ENCODE peak calls at places on chromosome 18, in six cellular contexts. Z is PC-3, P is uterus, J is HepG2, O is fibroblast of lung, X is mucosa of descending colon. N is an unnamed sample. For H3K4me1, the result is how much of the 10 kb centered on the place peaks cover.

GRCh38 chr18:42047721-42048120 is 92.7 kb downstream of the PIK3C3 start:
- DNase-seq in J (peak), P (no peak), O (peak), X (no peak), Z (peak), N (peak)

GRCh38 chr18:48867978-48868377 is 82.8 kb downstream of the SMAD7 start:
- DNase-seq in Z (no peak), J (no peak), O (no peak), P (no peak), X (no peak), N (peak)

GRCh38 chr18:52007109-52007508 is 332.9 kb upstream of the DCC start:
- DNase-seq in P (no peak), O (no peak), X (no peak), Z (no peak), J (no peak), N (no peak)

GRCh38 chr18:55012041-55012440 is 52.8 kb upstream of the CCDC68 start:
- DNase-seq in P (no peak), J (no peak), Z (no peak), X (no peak), O (no peak), N (no peak)

GRCh38 chr18:78742346-78742745 is 237.3 kb upstream of the SALL3 start:
- DNase-seq in P (no peak), O (no peak), J (no peak), X (no peak), Z (no peak), N (peak)

GRCh38 chr18:55421612-55422381 is 166.2 kb downstream of the TCF4 start:
- DNase-seq in J (no peak), X (no peak), Z (no peak), P (peak), O (peak), N (peak)

GRCh38 chr18:42480521-42480920 is 525.5 kb downstream of the PIK3C3 start:
- DNase-seq in J (no peak), X (no peak), Z (no peak), O (no peak), P (no peak), N (no peak)

GRCh38 chr18:58847383-58848071 is 17.1 kb upstream of the ZNF532 start:
- DNase-seq in Z (no peak), X (no peak), J (no peak), O (no peak), P (no peak), N (no peak)

GRCh38 chr18:79465392-79465991 is 69.8 kb downstream of the NFATC1 start:
- DNase-seq in J (no peak), P (no peak), O (no peak), Z (no peak), X (no peak), N (peak)

GRCh38 chr18:47050468-47050867 is 15.0 kb upstream of the ELOA2 start:
- DNase-seq in Z (peak), O (peak), J (peak), P (no peak), X (no peak), N (no peak)

GRCh38 chr18:79378416-79379250 is 17.1 kb upstream of the NFATC1 start:
- DNase-seq in O (peak), X (peak), J (no peak), Z (peak), P (peak), N (peak)

GRCh38 chr18:904135-905090 is at the start of gene ADCYAP1:
- DNase-seq in Z (peak), X (no peak), O (no peak), P (no peak), J (no peak), N (peak)

GRCh38 chr18:42936289-42936688 is 179.2 kb downstream of the RIT2 start:
- DNase-seq in O (no peak), P (no peak), J (no peak), X (no peak), Z (no peak), N (no peak)

DNA sequence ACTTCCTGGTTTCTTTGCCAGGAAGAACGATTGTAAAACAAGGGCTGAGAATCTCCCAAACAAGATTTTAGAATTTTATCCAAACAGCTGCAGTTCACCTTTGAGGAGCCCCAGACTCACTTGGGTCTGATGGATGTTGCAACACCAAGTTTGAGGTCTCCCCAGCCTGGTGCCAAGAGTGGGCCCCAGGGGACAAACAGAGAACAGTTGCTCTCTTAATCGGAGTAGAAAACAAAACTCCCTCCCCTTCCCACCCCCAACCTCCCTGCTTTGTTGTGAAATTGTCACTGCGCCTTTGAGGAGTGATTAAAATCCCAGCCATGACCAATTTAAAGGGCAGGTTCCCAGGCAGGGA is 141.1 kb downstream of the BCL2 start:
- DNase-seq in Z (no peak), J (no peak), O (no peak), P (peak), X (no peak), N (no peak)
- H3K4me1 ChIP-seq in Z (under half), J (under half), O (under half), P (under half), X (under half), N (under half)

GRCh38 chr18:13370995-13371625 is 152.6 kb downstream of the LDLRAD4 start:
- DNase-seq in O (no peak), Z (no peak), P (no peak), J (no peak), X (no peak), N (no peak)
- H3K4me1 ChIP-seq in O (under half), Z (under half), P (under half), J (under half), X (under half), N (under half)

GRCh38 chr18:38586327-38586726 is 1020.7 kb upstream of the CELF4 start:
- DNase-seq in O (no peak), X (no peak), J (no peak), Z (no peak), P (no peak), N (no peak)
- H3K4me1 ChIP-seq in O (under half), X (under half), J (under half), Z (under half), P (under half), N (under half)

GRCh38 chr18:21080576-21080975 is 31.0 kb downstream of the ROCK1 start:
- DNase-seq in J (no peak), O (no peak), Z (no peak), X (no peak), P (no peak), N (peak)
- H3K4me1 ChIP-seq in J (under half), O (under half), Z (under half), X (under half), P (under half), N (under half)

DNA sequence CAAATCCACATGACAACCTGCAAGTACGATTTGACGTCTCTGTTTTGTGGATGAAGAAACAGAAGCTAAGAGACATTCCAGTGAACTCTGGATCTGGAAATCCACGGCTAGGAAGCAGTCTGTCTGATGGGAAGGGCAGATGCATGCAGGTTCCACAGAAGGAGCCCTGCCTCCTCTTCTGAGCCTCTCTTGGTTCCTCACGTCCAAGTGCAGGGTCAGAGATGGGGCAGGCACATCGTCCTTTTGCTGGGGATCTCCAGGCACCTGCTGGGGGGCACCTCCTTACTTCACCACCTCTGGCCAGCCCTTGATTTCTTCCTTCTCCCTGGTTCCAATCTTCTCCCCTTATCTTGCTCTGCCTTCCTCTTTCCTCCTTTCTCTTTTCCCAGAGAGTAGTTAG is 137.9 kb downstream of the BCL2 start:
- DNase-seq in Z (no peak), X (no peak), J (no peak), O (no peak), P (no peak), N (no peak)
- H3K4me1 ChIP-seq in Z (under half), X (half or more), J (under half), O (under half), P (under half), N (under half)

DNA sequence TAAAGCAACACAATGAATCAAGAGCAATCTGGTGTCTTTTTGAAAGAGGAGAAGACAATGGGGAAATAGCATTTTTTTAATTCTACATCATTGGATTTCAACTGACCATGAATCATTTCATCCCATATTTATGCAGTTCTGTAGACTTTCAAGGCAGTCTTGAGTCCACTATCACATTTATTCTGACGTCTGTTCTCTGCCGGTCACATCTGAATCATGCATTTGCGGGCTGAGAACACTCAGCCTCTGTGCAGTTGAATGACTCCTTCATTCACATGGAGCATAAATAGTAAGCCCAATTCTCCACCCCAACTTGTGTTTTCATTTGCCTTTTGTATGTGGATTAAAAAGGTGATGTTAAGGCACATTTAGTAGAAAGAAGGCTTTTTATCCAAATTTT is 128.2 kb downstream of the AKAIN1 start:
- DNase-seq in P (no peak), X (no peak), Z (no peak), O (no peak), J (no peak), N (no peak)
- H3K4me1 ChIP-seq in P (under half), X (under half), Z (under half), O (under half), J (under half), N (under half)